ENCODE peak calls at places on chromosomes 6 and 20, in nine cellular contexts. R is heart right ventricle; U is NCI-H2171 treated with DMSO at 0.1 percent for 48 hours; B is GDM1; W is AG10803; H is stimulated activated naive B cell treated with anti-CD40 and anti-IgM and Interleukin-4, amounts not matched to agents 10 μg/mL and 1 μg/mL and 100 μg/mL, for 72 hours; N is ecto neural progenitor cell; Q is HT1080; I is psoas muscle. P is an unnamed sample.

GRCh38 chr6:105431226-105431625 is 28.3 kb upstream of the PREP start:
- DNase-seq in U (peak), R (no peak), B (no peak), N (no peak), W (peak), I (no peak), H (no peak), Q (peak), P (no peak)

GRCh38 chr6:132715204-132715603 is 1.3 kb upstream of the VNN1 start:
- DNase-seq in R (peak), U (peak), B (no peak), I (no peak), Q (peak), W (peak), N (peak), H (no peak), P (peak)

GRCh38 chr20:58682656-58683055 is 9.9 kb upstream of the NPEPL1 start:
- DNase-seq in N (no peak), U (no peak), H (no peak), Q (no peak), I (no peak), B (no peak), W (peak), R (no peak), P (no peak)

GRCh38 chr6:125598422-125598821 is 151.0 kb upstream of the HEY2 start:
- DNase-seq in N (no peak), H (no peak), Q (peak), W (peak), B (no peak), I (peak), R (peak), U (peak), P (no peak)

GRCh38 chr20:1526896-1527295 is 30.6 kb downstream of the SIRPD start:
- DNase-seq in R (no peak), B (no peak), H (no peak), Q (no peak), U (no peak), I (no peak), W (no peak), N (no peak), P (no peak)

GRCh38 chr6:45965787-45966186 is 49.9 kb downstream of the CLIC5 start:
- DNase-seq in R (no peak), H (no peak), U (no peak), N (no peak), W (peak), B (no peak), Q (peak), I (no peak), P (no peak)

GRCh38 chr20:15705975-15706374 is 867.3 kb downstream of the KIF16B start:
- DNase-seq in W (no peak), H (no peak), Q (no peak), R (no peak), N (no peak), U (no peak), B (no peak), I (no peak), P (no peak)

GRCh38 chr6:135438907-135439535 is 58.5 kb downstream of the AHI1 start:
- DNase-seq in H (no peak), R (no peak), W (no peak), U (peak), N (no peak), I (no peak), B (peak), Q (peak), P (no peak)

GRCh38 chr6:108168501-108168979 is 2.7 kb downstream of the NR2E1 start:
- DNase-seq in H (peak), N (peak), Q (no peak), I (no peak), R (no peak), W (peak), U (no peak), B (no peak), P (peak)

GRCh38 chr20:10922521-10922920 is 248.7 kb upstream of the JAG1 start:
- DNase-seq in N (no peak), H (no peak), Q (no peak), W (peak), I (no peak), B (no peak), R (no peak), U (no peak), P (no peak)

GRCh38 chr20:58349586-58349985 is 39.4 kb upstream of the VAPB start:
- DNase-seq in N (no peak), H (no peak), B (no peak), R (no peak), I (no peak), Q (peak), U (no peak), W (peak), P (no peak)

GRCh38 chr20:14707865-14708574 is 370.6 kb upstream of the FLRT3 start:
- DNase-seq in H (no peak), B (no peak), R (no peak), W (no peak), N (no peak), U (no peak), Q (no peak), I (no peak), P (no peak)

GRCh38 chr6:4287811-4288244 is 152.5 kb upstream of the ECI2 start:
- DNase-seq in R (peak), U (no peak), H (no peak), N (peak), Q (no peak), I (no peak), B (no peak), W (no peak), P (no peak)

GRCh38 chr20:62019881-62020492 is 45.7 kb downstream of the TAF4 start:
- DNase-seq in I (peak), R (peak), U (no peak), Q (no peak), N (no peak), W (no peak), B (no peak), H (no peak), P (peak)

GRCh38 chr6:36327226-36328009 is 9.3 kb downstream of the BNIP5 start:
- DNase-seq in B (no peak), W (no peak), R (no peak), I (no peak), Q (no peak), U (peak), N (no peak), H (no peak), P (no peak)

GRCh38 chr6:70764706-70765105 is 97.0 kb downstream of the SMAP1 start:
- DNase-seq in Q (no peak), U (peak), N (no peak), B (no peak), I (no peak), R (no peak), W (no peak), H (no peak), P (no peak)

GRCh38 chr6:71965404-71965803 is 79.1 kb downstream of the RIMS1 start:
- DNase-seq in H (no peak), I (no peak), R (no peak), U (peak), W (peak), Q (no peak), N (no peak), B (no peak), P (no peak)

GRCh38 chr6:48041894-48042293 is 69.1 kb downstream of the PTCHD4 start:
- DNase-seq in H (no peak), I (no peak), R (no peak), N (no peak), B (no peak), W (no peak), U (no peak), Q (no peak), P (no peak)

GRCh38 chr6:90217621-90218496 is 78.8 kb downstream of the BACH2 start:
- DNase-seq in B (no peak), N (peak), H (no peak), W (no peak), I (no peak), R (no peak), U (no peak), Q (no peak), P (peak)

GRCh38 chr6:6901205-6901719 is 206.5 kb upstream of the RREB1 start:
- DNase-seq in N (no peak), H (no peak), B (no peak), Q (no peak), W (no peak), I (no peak), U (peak), R (no peak), P (no peak)

GRCh38 chr6:20044883-20045282 is 167.4 kb downstream of the MBOAT1 start:
- DNase-seq in B (no peak), I (no peak), W (no peak), N (no peak), Q (no peak), R (no peak), H (no peak), U (no peak), P (no peak)

GRCh38 chr6:53916804-53917463 is 122.1 kb downstream of the LRRC1 start:
- DNase-seq in R (no peak), H (no peak), N (no peak), Q (no peak), B (no peak), U (no peak), I (no peak), W (no peak), P (no peak)

GRCh38 chr6:158009935-158010585 is 28.4 kb downstream of the SYNJ2 start:
- DNase-seq in I (peak), W (no peak), R (no peak), Q (no peak), B (no peak), N (no peak), U (no peak), H (no peak), P (peak)

GRCh38 chr6:170022827-170023619 is 267.9 kb downstream of the DLL1 start:
- DNase-seq in U (no peak), W (no peak), B (no peak), I (no peak), Q (no peak), H (no peak), N (no peak), R (peak), P (no peak)

GRCh38 chr6:157020398-157021266 is 243.5 kb downstream of the ARID1B start:
- DNase-seq in W (peak), R (peak), Q (peak), N (no peak), H (peak), B (peak), U (peak), I (no peak), P (no peak)

P was measured in right lobe of liver.